ENCODE peak calls at places on chromosomes 2 and 18, in nine cellular contexts. Y is HCT116, S is sigmoid colon, M is K562, T is endothelial cell of umbilical vein, B is GM12891, W is spleen, J is HL-60, N is GM12892. K is an unnamed sample.
A peak's percentile ranks its signal among the peaks of the same experiment; 100 is the strongest.

GRCh38 chr2:20680744-20681143 is 13.8 kb downstream of the GDF7 start:
- DNase-seq in M (no peak), T (no peak), Y (no peak), N (no peak), W (no peak), B (no peak), S (no peak), J (no peak), K (no peak)

GRCh38 chr2:85854897-85855296 is 33.9 kb downstream of the ST3GAL5 start:
- DNase-seq in N (no peak), W (no peak), Y (no peak), B (no peak), S (no peak), J (no peak), M (no peak), T (no peak), K (no peak)

GRCh38 chr18:41162191-41162590 is 792.8 kb upstream of the PIK3C3 start:
- DNase-seq in N (no peak), M (no peak), T (no peak), S (no peak), J (no peak), W (no peak), Y (no peak), B (no peak), K (no peak)

GRCh38 chr2:121078869-121079268 is 206.1 kb downstream of the TFCP2L1 start:
- DNase-seq in Y (no peak), W (no peak), T (no peak), N (no peak), S (no peak), M (no peak), J (no peak), B (no peak), K (no peak)

GRCh38 chr2:240934701-240935100 is 28.6 kb downstream of the CROCC2 start:
- DNase-seq in W (peak; percentile 63), M (no peak), S (peak; percentile 40), J (no peak), T (no peak), B (no peak), N (no peak), Y (no peak), K (peak; percentile 43)

GRCh38 chr2:1728821-1729220 is 15.5 kb downstream of the PXDN start:
- DNase-seq in J (no peak), M (no peak), S (peak; percentile 91), N (no peak), B (no peak), Y (no peak), T (no peak), W (no peak), K (peak; percentile 7)

GRCh38 chr2:27051902-27052645 is 606 bp downstream of the AGBL5 start:
- DNase-seq in B (no peak), Y (no peak), S (peak; percentile 80), T (peak; percentile 37), M (no peak), N (no peak), J (peak; percentile 13), W (peak; percentile 91), K (no peak)

GRCh38 chr2:217691920-217692666 is 310.7 kb downstream of the TNS1 start:
- DNase-seq in M (no peak), T (no peak), N (no peak), B (no peak), S (peak; percentile 77), W (no peak), Y (no peak), J (no peak), K (peak; percentile 55)

GRCh38 chr2:74441111-74441689 is 537 bp downstream of the RTKN start:
- DNase-seq in B (no peak), J (no peak), N (peak; percentile 55), Y (no peak), M (no peak), S (no peak), W (peak; percentile 74), T (no peak), K (peak; percentile 42)

GRCh38 chr2:1037066-1037465 is 86.4 kb downstream of the SNTG2 start:
- DNase-seq in S (no peak), N (no peak), W (no peak), T (no peak), B (no peak), J (no peak), Y (no peak), M (no peak), K (no peak)

GRCh38 chr2:74405994-74406583 is 15.3 kb downstream of the C2orf81 start:
- DNase-seq in N (no peak), B (no peak), M (no peak), Y (no peak), S (no peak), T (no peak), J (no peak), W (no peak), K (no peak)

GRCh38 chr18:79912409-79912991 is 39.0 kb downstream of the SLC66A2 start:
- DNase-seq in T (no peak), Y (no peak), N (no peak), J (no peak), M (no peak), W (peak; percentile 82), B (no peak), S (no peak), K (peak; percentile 14)

GRCh38 chr2:231413456-231413855 is 17.9 kb downstream of the B3GNT7 start:
- DNase-seq in B (no peak), T (no peak), W (no peak), S (no peak), Y (no peak), J (no peak), M (no peak), N (no peak), K (no peak)

GRCh38 chr2:70994055-70994444 is 623 bp downstream of the TEX261 start:
- DNase-seq in W (peak; percentile 32), N (no peak), J (peak; percentile 25), T (no peak), M (no peak), B (no peak), S (no peak), Y (no peak), K (no peak)

GRCh38 chr18:47754311-47755101 is 176.0 kb downstream of the SMAD2 start:
- DNase-seq in J (peak; percentile 56), N (peak; percentile 53), S (no peak), M (peak; percentile 73), W (no peak), Y (peak; percentile 37), T (peak; percentile 21), B (peak; percentile 64), K (no peak)

GRCh38 chr2:211751853-211752252 is 786.7 kb downstream of the ERBB4 start:
- DNase-seq in J (no peak), S (no peak), B (no peak), T (peak; percentile 48), Y (no peak), N (no peak), M (no peak), W (no peak), K (no peak)

GRCh38 chr2:55934337-55934736 is 10.8 kb upstream of the EFEMP1 start:
- DNase-seq in B (no peak), N (no peak), S (no peak), W (no peak), T (no peak), J (no peak), M (no peak), Y (no peak), K (no peak)

GRCh38 chr2:201261471-201261870 is 1.1 kb downstream of the CASP8 start:
- DNase-seq in S (no peak), T (no peak), J (peak; percentile 36), Y (no peak), W (peak; percentile 87), B (no peak), N (no peak), M (no peak), K (no peak)

GRCh38 chr2:122542646-122543045 is 787.2 kb downstream of the TSN start:
- DNase-seq in J (no peak), W (no peak), N (no peak), M (no peak), T (no peak), B (no peak), Y (no peak), S (no peak), K (no peak)

GRCh38 chr2:122539311-122539710 is 783.9 kb downstream of the TSN start:
- DNase-seq in N (no peak), T (no peak), W (no peak), J (no peak), Y (no peak), M (no peak), S (no peak), B (no peak), K (no peak)

GRCh38 chr2:122543815-122544214 is 788.4 kb downstream of the TSN start:
- DNase-seq in Y (no peak), B (no peak), W (no peak), J (no peak), N (no peak), T (no peak), S (no peak), M (no peak), K (no peak)

GRCh38 chr2:122539920-122540319 is 784.5 kb downstream of the TSN start:
- DNase-seq in N (no peak), B (no peak), S (no peak), J (no peak), M (no peak), W (no peak), T (no peak), Y (no peak), K (no peak)

DNA sequence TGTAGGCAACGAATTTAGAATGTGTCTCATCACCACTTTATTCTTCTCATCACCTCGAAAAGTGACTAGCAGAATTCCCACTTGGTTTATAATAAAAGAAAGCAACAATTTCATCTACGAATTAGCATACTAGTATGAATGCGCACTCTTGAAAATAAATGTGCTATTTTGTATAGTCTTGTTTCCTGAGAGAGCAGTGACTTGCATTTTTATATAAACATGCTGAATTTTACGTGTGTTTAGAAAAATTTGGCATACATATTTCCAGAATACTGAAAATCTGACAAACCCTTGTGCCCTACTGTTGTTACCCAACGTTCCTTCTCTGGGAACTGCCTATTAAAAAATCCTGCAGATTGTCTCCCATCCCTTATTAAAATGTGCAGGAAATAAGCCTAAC is 786.8 kb downstream of the TSN start:
- DNase-seq in B (no peak), J (no peak), Y (no peak), W (no peak), N (no peak), S (no peak), T (no peak), M (no peak), K (no peak)
- TF ChIP-seq POLR2AphosphoS5 in B (no peak), J (no peak), Y (no peak), W (no peak), N (no peak), S (no peak), T (no peak), M (no peak), K (no peak)

GRCh38 chr18:67520276-67521035 is 3.9 kb upstream of the DSEL start:
- DNase-seq in W (no peak), M (no peak), S (peak; percentile 69), N (no peak), Y (no peak), J (no peak), T (no peak), B (no peak), K (no peak)
- TF ChIP-seq POLR2AphosphoS5 in W (no peak), M (no peak), S (peak; percentile 27), N (no peak), Y (no peak), J (no peak), T (no peak), B (no peak), K (no peak)

GRCh38 chr2:172456002-172456401 is 28.6 kb downstream of the ITGA6 start:
- DNase-seq in M (no peak), Y (no peak), J (no peak), W (no peak), N (no peak), T (no peak), S (no peak), B (no peak), K (no peak)
- TF ChIP-seq POLR2AphosphoS5 in M (no peak), Y (no peak), J (no peak), W (no peak), N (no peak), T (no peak), S (no peak), B (no peak), K (no peak)

GRCh38 chr2:159290289-159290907 is 3.9 kb upstream of the WDSUB1 start:
- DNase-seq in W (peak; percentile 30), M (no peak), Y (peak; percentile 51), B (no peak), S (no peak), J (peak; percentile 90), N (no peak), T (peak; percentile 9), K (no peak)
- TF ChIP-seq POLR2AphosphoS5 in W (no peak), M (no peak), Y (peak; percentile 61), B (no peak), S (no peak), J (peak; percentile 84), N (no peak), T (no peak), K (no peak)

K was measured in breast epithelium.